ENCODE peak calls at places on chromosomes 1 and 21, in four cellular contexts. V is K562, Q is pancreas, P is tibial artery. X is an unnamed sample.

GRCh38 chr1:17136936-17137335 is 17.7 kb upstream of the PADI2 start:
- DNase-seq in V (no peak), Q (no peak), P (no peak), X (no peak)

GRCh38 chr1:161198206-161198876 is 513 bp downstream of the ADAMTS4 start:
- DNase-seq in V (peak), Q (no peak), P (peak), X (no peak)

GRCh38 chr1:231803353-231803752 is 176.8 kb downstream of the DISC1 start:
- DNase-seq in V (no peak), Q (no peak), P (no peak), X (peak)

GRCh38 chr1:27031235-27032118 is 18.8 kb upstream of the TENT5B start:
- DNase-seq in V (no peak), Q (peak), P (peak), X (peak)

GRCh38 chr21:34889287-34889536 is 159.9 kb downstream of the RUNX1 start:
- DNase-seq in V (peak), Q (no peak), P (peak), X (peak)

GRCh38 chr1:39268906-39269305 is 64.4 kb downstream of the MACF1 start:
- DNase-seq in V (no peak), Q (no peak), P (no peak), X (no peak)

GRCh38 chr1:166785987-166786386 is 53.3 kb upstream of the POGK start:
- DNase-seq in V (peak), Q (no peak), P (no peak), X (no peak)

GRCh38 chr1:55869050-55869449 is 653.9 kb upstream of the USP24 start:
- DNase-seq in V (no peak), Q (peak), P (peak), X (peak)

GRCh38 chr1:225567789-225568188 is 85.1 kb downstream of the ENAH start:
- DNase-seq in V (no peak), Q (no peak), P (no peak), X (peak)

GRCh38 chr1:53949023-53949611 is 3.0 kb downstream of the LRRC42 start:
- DNase-seq in V (peak), Q (peak), P (no peak), X (no peak)

GRCh38 chr1:160494620-160495019 is 28.4 kb downstream of the SLAMF6 start:
- DNase-seq in V (peak), Q (no peak), P (no peak), X (no peak)

GRCh38 chr1:41936107-41936506 is 17.4 kb upstream of the HIVEP3 start:
- DNase-seq in V (no peak), Q (no peak), P (no peak), X (peak)

GRCh38 chr21:43343992-43344886 is 82.7 kb downstream of the SIK1 start:
- DNase-seq in V (no peak), Q (peak), P (no peak), X (no peak)

GRCh38 chr21:43341349-43342163 is 85.4 kb downstream of the SIK1 start:
- DNase-seq in V (no peak), Q (no peak), P (no peak), X (peak)

GRCh38 chr21:43342301-43342881 is 84.5 kb downstream of the SIK1 start:
- DNase-seq in V (no peak), Q (no peak), P (no peak), X (no peak)

GRCh38 chr21:43345046-43345745 is 81.7 kb downstream of the SIK1 start:
- DNase-seq in V (no peak), Q (no peak), P (no peak), X (no peak)

GRCh38 chr21:43343095-43343991 is 83.6 kb downstream of the SIK1 start:
- DNase-seq in V (no peak), Q (peak), P (no peak), X (no peak)
- H3K27ac ChIP-seq in V (no peak), Q (peak), P (no peak), X (no peak)

DNA sequence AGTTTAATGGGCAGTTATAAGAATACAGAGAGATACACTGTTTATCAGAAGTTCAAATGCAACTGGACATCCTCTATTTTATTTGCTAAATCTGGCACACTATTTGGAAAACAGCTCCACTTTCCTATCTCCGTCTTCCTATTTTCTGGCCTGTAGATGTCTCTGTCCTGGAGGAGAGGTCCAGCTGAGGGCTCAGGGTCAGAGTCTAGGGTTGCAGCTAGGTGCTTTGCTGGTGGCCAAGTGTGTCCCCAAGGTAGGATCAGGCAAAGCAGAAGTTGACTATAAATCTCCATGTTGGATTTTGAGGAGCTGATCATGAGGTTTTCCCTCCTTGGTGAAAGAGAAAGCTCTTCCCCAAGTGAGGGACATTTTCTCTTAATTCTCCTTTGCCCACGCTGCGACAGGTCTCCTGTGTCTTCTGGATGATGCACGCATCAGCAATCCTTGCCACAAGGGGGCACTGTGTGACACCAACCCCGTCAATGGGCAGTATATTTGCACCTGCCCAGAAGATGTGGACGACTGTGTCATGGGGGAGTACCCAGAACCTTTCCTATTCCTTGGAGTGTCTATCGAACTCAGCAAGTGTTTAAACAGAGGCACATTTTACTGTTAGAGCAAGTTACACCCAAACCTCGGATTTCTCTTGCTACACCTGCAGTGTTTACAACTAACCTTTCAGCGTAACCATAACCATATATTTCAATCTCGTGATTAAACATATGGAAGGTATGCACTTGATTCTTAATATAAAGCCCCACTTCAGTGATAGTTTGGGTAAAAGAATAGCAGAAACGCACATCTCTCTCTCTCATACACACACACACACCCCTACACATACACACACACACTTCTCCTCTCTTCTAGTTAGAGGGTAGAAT is 10.2 kb downstream of the ADAM30 start:
- DNase-seq in V (peak), Q (peak), P (peak), X (peak)
- TF ChIP-seq CTCF in V (peak), Q (peak), P (peak), X (peak)

GRCh38 chr21:39503138-39503762 is 51.5 kb downstream of the SH3BGR start:
- DNase-seq in V (no peak), Q (no peak), P (no peak), X (no peak)
- H3K4me3 ChIP-seq in V (no peak), Q (no peak), P (no peak), X (no peak)

DNA sequence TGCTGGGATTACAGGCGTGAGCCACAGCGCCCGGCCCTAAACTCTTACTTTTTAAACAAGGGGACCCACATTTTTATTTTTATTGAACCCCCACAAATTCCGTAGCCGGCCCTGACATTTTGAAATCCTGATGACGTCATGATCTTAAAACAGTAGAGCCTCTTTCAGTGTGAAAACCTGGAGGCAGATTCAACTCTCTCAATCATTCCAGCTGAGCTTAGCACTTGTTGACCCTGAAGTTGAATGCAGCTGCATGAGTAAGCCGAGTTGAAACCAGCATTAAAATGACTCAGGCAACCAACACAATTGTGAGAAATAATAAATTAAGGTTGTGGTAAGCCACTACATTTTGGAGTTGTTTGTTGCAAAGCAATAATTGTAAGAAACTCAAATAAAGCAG is 93.9 kb upstream of the ADGRL4 start:
- DNase-seq in V (no peak), Q (no peak), P (no peak), X (peak)
- H3K27ac ChIP-seq in V (no peak), Q (no peak), P (no peak), X (no peak)